ENCODE peak calls at places on chromosomes 11 and 22, in nine cellular contexts. X is HepG2; O is sigmoid colon; F is CD8-positive, alpha-beta T cell; P is Right ventricle myocardium superior; N is NCI-H2081 treated with DMSO at 0.1 percent for 48 hours; D is SK-N-DZ; Q is EL; W is right lobe of liver. M is an unnamed sample.

GRCh38 chr11:70032470-70032795 is 45.7 kb upstream of the ANO1 start:
- DNase-seq in X (no peak), O (no peak), F (no peak), P (no peak), N (no peak), D (no peak), Q (no peak), W (no peak), M (no peak)

GRCh38 chr22:37930270-37930951 is 23.0 kb downstream of the C22orf23 start:
- DNase-seq in X (no peak), O (no peak), F (no peak), P (no peak), N (no peak), D (no peak), Q (peak), W (no peak), M (no peak)

GRCh38 chr11:89293966-89294679 is 116.4 kb downstream of the TYR start:
- DNase-seq in X (no peak), O (peak), F (no peak), P (peak), N (no peak), D (no peak), Q (no peak), W (peak), M (no peak)

GRCh38 chr22:27210111-27210739 is 552.8 kb downstream of the MIAT start:
- DNase-seq in X (no peak), O (no peak), F (no peak), P (no peak), N (no peak), D (no peak), Q (no peak), W (no peak), M (no peak)

GRCh38 chr11:33751878-33752277 is 15.7 kb upstream of the CD59 start:
- DNase-seq in X (no peak), O (no peak), F (no peak), P (no peak), N (no peak), D (no peak), Q (no peak), W (no peak), M (no peak)

GRCh38 chr11:69113226-69113625 is 42.5 kb upstream of the SMIM38 start:
- DNase-seq in X (no peak), O (no peak), F (no peak), P (no peak), N (no peak), D (no peak), Q (no peak), W (no peak), M (no peak)

GRCh38 chr11:46343520-46343919 is 3.7 kb upstream of the DGKZ start:
- DNase-seq in X (peak), O (no peak), F (no peak), P (no peak), N (no peak), D (no peak), Q (no peak), W (no peak), M (no peak)

GRCh38 chr11:35045219-35045819 is 93.7 kb upstream of the CD44 start:
- DNase-seq in X (peak), O (no peak), F (peak), P (no peak), N (no peak), D (no peak), Q (no peak), W (no peak), M (peak)

GRCh38 chr22:29707471-29707870 is 12.3 kb upstream of the CABP7 start:
- DNase-seq in X (no peak), O (no peak), F (no peak), P (no peak), N (no peak), D (no peak), Q (no peak), W (no peak), M (no peak)

GRCh38 chr11:65646921-65647701 is 9.2 kb downstream of the SIPA1 start:
- DNase-seq in X (no peak), O (no peak), F (no peak), P (no peak), N (no peak), D (no peak), Q (no peak), W (peak), M (no peak)

GRCh38 chr11:72573380-72573949 is 100.8 kb downstream of the PDE2A start:
- DNase-seq in X (peak), O (no peak), F (no peak), P (no peak), N (no peak), D (peak), Q (peak), W (peak), M (peak)

GRCh38 chr11:122036022-122036421 is 80.0 kb downstream of the BLID start:
- DNase-seq in X (no peak), O (no peak), F (no peak), P (no peak), N (no peak), D (no peak), Q (peak), W (no peak), M (no peak)

GRCh38 chr11:108754901-108755625 is 90.2 kb downstream of the DDX10 start:
- DNase-seq in X (no peak), O (peak), F (no peak), P (no peak), N (no peak), D (no peak), Q (peak), W (no peak), M (no peak)

GRCh38 chr22:34414467-34415440 is 494.5 kb upstream of the LARGE1 start:
- DNase-seq in X (peak), O (no peak), F (no peak), P (no peak), N (no peak), D (peak), Q (peak), W (peak), M (peak)

GRCh38 chr11:66859686-66860448 is 3.0 kb downstream of the LRFN4 start:
- DNase-seq in X (no peak), O (peak), F (no peak), P (peak), N (no peak), D (no peak), Q (no peak), W (no peak), M (no peak)

GRCh38 chr11:6307879-6308278 is 12.4 kb downstream of the CAVIN3 start:
- DNase-seq in X (no peak), O (no peak), F (no peak), P (no peak), N (no peak), D (no peak), Q (peak), W (no peak), M (no peak)

GRCh38 chr11:15006139-15006759 is 34.1 kb upstream of the CALCA start:
- DNase-seq in X (peak), O (no peak), F (peak), P (no peak), N (peak), D (peak), Q (peak), W (no peak), M (no peak)

GRCh38 chr11:107840120-107840479 is 18.5 kb downstream of the SLC35F2 start:
- DNase-seq in X (no peak), O (no peak), F (no peak), P (peak), N (no peak), D (no peak), Q (no peak), W (no peak), M (no peak)

GRCh38 chr11:75896843-75897419 is 81.9 kb downstream of the UVRAG start:
- DNase-seq in X (peak), O (no peak), F (no peak), P (no peak), N (no peak), D (peak), Q (peak), W (no peak), M (no peak)

GRCh38 chr22:37529652-37530345 is 10.6 kb upstream of the CARD10 start:
- DNase-seq in X (no peak), O (no peak), F (no peak), P (no peak), N (no peak), D (no peak), Q (no peak), W (no peak), M (no peak)

M was measured in stimulated activated CD4-positive, alpha-beta T cell treated with anti-CD3 and anti-CD28 coated beads, Interleukin-2, amount 100 ng/mL, for 24 hours.